ENCODE peak calls at places on chromosome 14, in nine cellular contexts. K is brain microvascular endothelial cell, L is Panc1, V is fibroblast of lung, C is esophagus squamous epithelium, U is GM23338, I is cardiac muscle cell, A is heart right ventricle, P is HCT116. B is an unnamed sample. For H3K27me3, the result is how much of the 10 kb centered on the place peaks cover.

GRCh38 chr14:91509083-91509877 is 830 bp downstream of the PPP4R3A start:
- DNase-seq in K (no peak), L (no peak), V (no peak), C (no peak), U (peak), I (peak), A (peak), P (no peak), B (peak)

GRCh38 chr14:67987596-67987995 is 168.0 kb downstream of the RAD51B start:
- DNase-seq in K (peak), L (no peak), V (peak), C (no peak), U (no peak), I (no peak), A (no peak), P (no peak), B (no peak)

GRCh38 chr14:56488306-56488705 is 91.3 kb upstream of the TMEM260 start:
- DNase-seq in K (no peak), L (no peak), V (no peak), C (no peak), U (no peak), I (no peak), A (no peak), P (no peak), B (no peak)

GRCh38 chr14:64723691-64724577 is 19.7 kb downstream of the PLEKHG3 start:
- DNase-seq in K (no peak), L (no peak), V (peak), C (no peak), U (no peak), I (peak), A (no peak), P (no peak), B (no peak)

GRCh38 chr14:75711796-75712211 is 50.8 kb downstream of the TTLL5 start:
- DNase-seq in K (peak), L (peak), V (peak), C (no peak), U (peak), I (peak), A (peak), P (peak), B (peak)

GRCh38 chr14:103385994-103386491 is 828 bp downstream of the MARK3 start:
- DNase-seq in K (no peak), L (no peak), V (peak), C (no peak), U (peak), I (peak), A (peak), P (no peak), B (peak)

GRCh38 chr14:94113490-94113889 is 3.0 kb downstream of the IFI27 start:
- DNase-seq in K (no peak), L (no peak), V (peak), C (no peak), U (no peak), I (peak), A (peak), P (no peak), B (no peak)

GRCh38 chr14:104295681-104296387 is 157.4 kb downstream of the KIF26A start:
- DNase-seq in K (no peak), L (no peak), V (no peak), C (no peak), U (no peak), I (no peak), A (peak), P (no peak), B (peak)

GRCh38 chr14:46820291-46820690 is 168.7 kb upstream of the RPL10L start:
- DNase-seq in K (no peak), L (no peak), V (no peak), C (no peak), U (no peak), I (no peak), A (no peak), P (no peak), B (no peak)

GRCh38 chr14:57865450-57866198 is at the start of gene SLC35F4:
- DNase-seq in K (no peak), L (no peak), V (peak), C (no peak), U (peak), I (peak), A (no peak), P (no peak), B (peak)

GRCh38 chr14:89241934-89242670 is 174.9 kb downstream of the FOXN3 start:
- DNase-seq in K (no peak), L (no peak), V (no peak), C (no peak), U (no peak), I (no peak), A (no peak), P (no peak), B (no peak)

GRCh38 chr14:23869078-23869719 is 84.4 kb upstream of the DHRS4 start:
- DNase-seq in K (no peak), L (no peak), V (no peak), C (no peak), U (no peak), I (no peak), A (no peak), P (no peak), B (no peak)

GRCh38 chr14:28116716-28117115 is 649.9 kb upstream of the FOXG1 start:
- DNase-seq in K (no peak), L (no peak), V (no peak), C (no peak), U (no peak), I (no peak), A (no peak), P (no peak), B (no peak)

DNA sequence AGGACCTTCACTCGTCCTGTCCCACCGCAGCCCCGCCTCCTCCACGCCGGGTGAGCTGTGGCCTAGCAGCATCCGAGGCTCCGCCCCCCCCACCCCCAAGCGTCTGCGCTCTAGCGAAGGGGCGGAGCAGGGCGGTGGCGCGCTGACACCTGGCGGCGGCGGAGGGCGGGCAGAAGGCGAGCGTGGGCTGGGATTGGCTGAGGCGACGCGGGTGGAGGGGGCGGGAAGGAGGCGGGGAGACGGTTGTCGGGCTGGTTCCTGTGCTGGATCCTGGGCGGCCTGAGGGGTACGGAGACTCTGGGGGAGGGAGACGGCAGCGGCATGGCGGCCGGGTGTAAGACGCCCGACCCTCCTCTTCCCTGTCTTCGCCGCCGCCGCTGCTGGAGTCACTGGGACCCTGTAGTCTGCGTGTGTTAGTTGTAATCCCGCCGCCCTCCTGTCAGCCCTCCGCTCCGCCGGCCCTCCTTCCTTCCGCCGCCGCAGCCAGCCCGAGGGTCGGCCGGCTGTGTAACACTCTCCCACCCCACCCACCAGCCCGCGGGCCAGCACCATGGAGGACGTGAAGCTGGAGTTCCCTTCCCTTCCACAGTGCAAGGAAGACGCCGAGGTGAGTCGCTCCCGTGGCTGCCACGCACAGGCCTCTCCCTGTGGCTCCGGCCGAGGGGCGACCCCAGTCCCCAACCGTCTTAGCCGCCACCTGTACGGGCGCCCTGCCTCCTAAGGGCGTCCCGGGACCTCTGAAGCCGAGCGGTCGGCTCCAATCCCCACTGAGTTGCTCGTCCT is at the start of gene STYX:
- DNase-seq in K (peak), L (peak), V (peak), C (peak), U (peak), I (peak), A (peak), P (peak), B (peak)
- TF ChIP-seq CTCF in K (no peak), L (no peak), V (no peak), C (peak), U (no peak), I (no peak), A (peak), P (no peak), B (peak)

GRCh38 chr14:98840511-98840910 is 431.5 kb downstream of the BCL11B start:
- DNase-seq in K (no peak), L (no peak), V (no peak), C (no peak), U (no peak), I (no peak), A (no peak), P (no peak), B (no peak)

GRCh38 chr14:98835825-98836100 is 436.2 kb downstream of the BCL11B start:
- DNase-seq in K (no peak), L (no peak), V (no peak), C (no peak), U (no peak), I (no peak), A (no peak), P (no peak), B (no peak)

GRCh38 chr14:98835051-98835824 is 436.8 kb downstream of the BCL11B start:
- DNase-seq in K (no peak), L (no peak), V (no peak), C (no peak), U (no peak), I (no peak), A (no peak), P (no peak), B (no peak)

GRCh38 chr14:98834119-98834518 is 437.9 kb downstream of the BCL11B start:
- DNase-seq in K (no peak), L (no peak), V (no peak), C (no peak), U (no peak), I (no peak), A (no peak), P (no peak), B (no peak)

GRCh38 chr14:98840076-98840475 is 431.9 kb downstream of the BCL11B start:
- DNase-seq in K (no peak), L (no peak), V (no peak), C (no peak), U (no peak), I (no peak), A (no peak), P (no peak), B (no peak)
- H3K27me3 ChIP-seq in K (under half), L (under half), V (under half), C (under half), U (under half), I (under half), A (under half), P (half or more), B (under half)

DNA sequence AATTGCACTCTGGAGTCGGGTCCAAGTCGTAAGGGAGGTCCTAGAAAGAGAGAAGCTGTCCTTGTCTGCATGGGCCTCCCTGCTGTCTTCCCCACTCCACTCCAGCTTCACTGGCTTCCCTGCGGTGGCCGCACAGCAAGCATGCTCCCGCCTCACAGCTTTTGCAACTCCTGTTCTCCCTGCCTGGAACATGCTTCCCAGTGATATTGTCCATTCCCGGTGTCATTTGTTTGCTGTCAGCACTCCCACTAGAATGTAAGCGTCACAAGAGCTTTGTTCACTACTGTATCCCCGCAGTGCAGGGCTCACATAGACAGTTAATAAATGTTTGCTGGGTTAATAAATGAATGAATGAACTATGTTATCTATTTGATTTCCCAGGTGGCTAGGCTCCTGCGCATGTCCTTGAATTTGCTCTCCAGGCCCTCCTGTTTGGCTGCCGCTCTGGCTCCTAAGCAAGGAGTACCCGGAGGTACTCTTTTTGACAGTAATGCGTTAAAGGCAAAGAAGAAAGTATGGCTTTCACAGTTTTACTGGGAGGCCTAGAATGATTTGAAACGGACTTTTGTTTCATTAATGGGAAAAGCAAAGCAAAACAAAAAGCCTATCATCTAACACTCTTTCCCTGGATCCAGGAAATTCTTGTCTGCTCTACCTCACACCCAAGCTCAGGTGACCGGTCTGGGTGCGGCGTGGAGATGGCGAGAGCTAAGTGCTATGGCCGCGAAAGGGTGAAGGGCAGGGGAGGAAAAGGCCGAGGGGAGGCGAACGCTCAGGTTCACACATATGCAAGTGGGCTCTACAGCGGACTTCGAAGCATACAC is 6.2 kb upstream of the SLC7A7 start:
- DNase-seq in K (no peak), L (no peak), V (no peak), C (no peak), U (peak), I (peak), A (no peak), P (no peak), B (no peak)
- H3K4me3 ChIP-seq in K (no peak), L (no peak), V (no peak), C (no peak), U (peak), I (no peak), A (no peak), P (no peak), B (no peak)

GRCh38 chr14:99815696-99816095 is 22.5 kb downstream of the EML1 start:
- DNase-seq in K (no peak), L (no peak), V (no peak), C (no peak), U (no peak), I (no peak), A (no peak), P (no peak), B (no peak)
- TF ChIP-seq CTCF in K (no peak), L (no peak), V (no peak), C (no peak), U (no peak), I (no peak), A (no peak), P (no peak), B (no peak)

GRCh38 chr14:95707327-95707726 is 6.6 kb downstream of the TCL1A start:
- DNase-seq in K (no peak), L (no peak), V (no peak), C (no peak), U (no peak), I (no peak), A (no peak), P (no peak), B (no peak)
- H3K27me3 ChIP-seq in K (under half), L (under half), V (under half), C (under half), U (half or more), I (under half), A (half or more), P (half or more), B (under half)

DNA sequence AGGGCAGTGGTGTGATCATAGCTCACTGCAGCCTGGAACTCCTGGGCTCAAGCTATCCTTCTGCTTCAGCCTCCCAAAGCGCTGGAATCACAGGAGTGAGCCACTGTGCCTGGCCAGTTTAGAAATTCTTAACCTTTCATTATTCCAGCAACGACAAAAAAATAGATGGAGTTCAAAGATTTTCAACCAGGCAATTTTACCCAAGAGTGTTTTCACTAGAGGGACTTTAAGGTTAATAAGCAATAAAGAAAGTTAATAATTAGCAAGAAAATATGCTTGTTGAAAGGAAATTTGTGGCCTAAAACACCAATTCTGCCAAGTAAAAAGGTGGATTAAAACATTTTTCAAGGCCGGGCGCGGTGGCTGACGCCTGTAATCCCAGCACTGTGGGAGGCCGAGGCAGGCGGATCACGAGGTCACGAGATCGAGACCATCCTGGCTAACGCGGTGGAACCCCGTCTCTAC is 14.8 kb downstream of the CDKL1 start:
- DNase-seq in K (no peak), L (no peak), V (no peak), C (no peak), U (no peak), I (no peak), A (no peak), P (no peak), B (no peak)
- H3K4me3 ChIP-seq in K (no peak), L (no peak), V (no peak), C (no peak), U (no peak), I (no peak), A (no peak), P (no peak), B (no peak)